ENCODE peak calls at places on chromosomes 7 and 10, in four cellular contexts. H is B cell; Y is CD4-positive, alpha-beta T cell; K is cardiac muscle cell. S is an unnamed sample.

GRCh38 chr10:112361951-112362770 is 11.8 kb upstream of the ACSL5 start:
- DNase-seq in Y (no peak), H (no peak), K (peak), S (no peak)

GRCh38 chr10:128209862-128210214 is 83.6 kb upstream of the MKI67 start:
- DNase-seq in H (no peak), K (no peak), Y (no peak), S (no peak)

GRCh38 chr10:52644678-52645434 is 127.7 kb downstream of the MBL2 start:
- DNase-seq in Y (no peak), H (no peak), K (peak), S (peak)

GRCh38 chr10:62788861-62789467 is 15.6 kb upstream of the ADO start:
- DNase-seq in H (no peak), K (no peak), Y (no peak), S (no peak)

GRCh38 chr7:2224934-2225333 is 7.8 kb downstream of the MAD1L1 start:
- DNase-seq in H (no peak), Y (no peak), K (no peak), S (no peak)

GRCh38 chr7:48285365-48285764 is 114.1 kb downstream of the ABCA13 start:
- DNase-seq in Y (no peak), H (no peak), K (no peak), S (no peak)

GRCh38 chr10:13990918-13991317 is 339.8 kb downstream of the FRMD4A start:
- DNase-seq in Y (no peak), H (no peak), K (peak), S (no peak)

GRCh38 chr7:2821161-2821841 is 22.8 kb downstream of the GNA12 start:
- DNase-seq in H (peak), K (peak), Y (no peak), S (no peak)

GRCh38 chr10:106189254-106189653 is 975.3 kb downstream of the SORCS1 start:
- DNase-seq in H (no peak), Y (no peak), K (peak), S (peak)

GRCh38 chr10:29948971-29949370 is 110.4 kb downstream of the JCAD start:
- DNase-seq in K (no peak), H (no peak), Y (no peak), S (no peak)

GRCh38 chr7:24227603-24228359 is 56.2 kb upstream of the NPY start:
- DNase-seq in H (peak), Y (peak), K (no peak), S (no peak)

GRCh38 chr7:148472406-148472805 is 118.2 kb upstream of the C7orf33 start:
- DNase-seq in Y (no peak), H (no peak), K (no peak), S (no peak)

GRCh38 chr7:33986456-33986855 is 81.1 kb downstream of the BMPER start:
- DNase-seq in H (no peak), K (no peak), Y (no peak), S (no peak)

GRCh38 chr7:77338883-77339629 is 77.1 kb downstream of the GSAP start:
- DNase-seq in Y (no peak), H (no peak), K (peak), S (no peak)

GRCh38 chr7:50182734-50183133 is 89.7 kb upstream of the ZPBP start:
- DNase-seq in Y (no peak), H (no peak), K (no peak), S (no peak)

GRCh38 chr10:23829556-23829955 is 379.4 kb upstream of the KIAA1217 start:
- DNase-seq in K (no peak), H (no peak), Y (no peak), S (no peak)

GRCh38 chr7:137850586-137850985 is 3.8 kb upstream of the DGKI start:
- DNase-seq in H (no peak), K (no peak), Y (no peak), S (no peak)

GRCh38 chr10:103933557-103934121 is 15.7 kb upstream of the STN1 start:
- DNase-seq in Y (no peak), H (no peak), K (no peak), S (no peak)

GRCh38 chr7:22671177-22671879 is 55.7 kb upstream of the IL6 start:
- DNase-seq in H (no peak), Y (no peak), K (no peak), S (no peak)

GRCh38 chr7:132115758-132116157 is 460.5 kb downstream of the PLXNA4 start:
- DNase-seq in H (no peak), Y (no peak), K (no peak), S (no peak)

GRCh38 chr7:111083423-111083822 is 7.5 kb upstream of the LRRN3 start:
- DNase-seq in Y (no peak), H (peak), K (peak), S (no peak)

GRCh38 chr10:8006274-8006999 is 48.1 kb upstream of the GATA3 start:
- DNase-seq in Y (no peak), K (no peak), H (no peak), S (no peak)

GRCh38 chr7:55513849-55514248 is 58.5 kb downstream of the VOPP1 start:
- DNase-seq in H (no peak), Y (no peak), K (no peak), S (no peak)

GRCh38 chr7:157090485-157091165 is 48.1 kb upstream of the UBE3C start:
- DNase-seq in H (no peak), Y (no peak), K (no peak), S (no peak)

GRCh38 chr7:84183741-84184140 is 10.8 kb downstream of the SEMA3A start:
- DNase-seq in K (no peak), Y (no peak), H (no peak), S (no peak)

GRCh38 chr10:54091237-54091636 is 709.8 kb downstream of the PCDH15 start:
- DNase-seq in K (no peak), Y (no peak), H (no peak), S (no peak)

GRCh38 chr7:81929386-81929785 is 159.5 kb upstream of the HGF start:
- DNase-seq in H (no peak), Y (no peak), K (peak), S (no peak)

GRCh38 chr10:93204494-93205485 is 131.1 kb downstream of the CYP26A1 start:
- DNase-seq in K (no peak), Y (no peak), H (no peak), S (no peak)

GRCh38 chr10:77927343-77928256 is 1.0 kb upstream of the DLG5 start:
- DNase-seq in H (no peak), Y (no peak), K (no peak), S (no peak)

GRCh38 chr7:17129218-17129617 is 169.2 kb upstream of the AHR start:
- DNase-seq in K (no peak), H (no peak), Y (no peak), S (no peak)

GRCh38 chr7:156795415-156795814 is 97.6 kb downstream of the LMBR1 start:
- DNase-seq in K (no peak), Y (no peak), H (no peak), S (no peak)

GRCh38 chr7:126806614-126807013 is 446.1 kb downstream of the GRM8 start:
- DNase-seq in H (no peak), Y (no peak), K (no peak), S (no peak)

GRCh38 chr10:116732546-116732945 is 9.8 kb downstream of the HSPA12A start:
- DNase-seq in H (no peak), K (no peak), Y (no peak), S (no peak)

GRCh38 chr7:122430710-122431109 is 126.2 kb upstream of the FEZF1 start:
- DNase-seq in Y (no peak), H (no peak), K (peak), S (no peak)

GRCh38 chr10:30531751-30532530 is 97.6 kb downstream of the LYZL2 start:
- DNase-seq in Y (no peak), K (no peak), H (no peak), S (no peak)

GRCh38 chr10:110963162-110963561 is 43.8 kb downstream of the SHOC2 start:
- DNase-seq in K (no peak), Y (no peak), H (no peak), S (no peak)
- TF ChIP-seq CTCF in K (no peak), Y (no peak), H (no peak), S (no peak)

GRCh38 chr10:117896517-117896916 is 150.2 kb downstream of the RAB11FIP2 start:
- DNase-seq in H (no peak), Y (no peak), K (no peak), S (no peak)
- TF ChIP-seq CTCF in H (no peak), Y (no peak), K (no peak), S (no peak)

GRCh38 chr7:66804001-66804400 is 63.5 kb downstream of the RABGEF1 start:
- DNase-seq in Y (no peak), K (peak), H (no peak), S (no peak)
- TF ChIP-seq CTCF in Y (no peak), K (no peak), H (no peak), S (no peak)

DNA sequence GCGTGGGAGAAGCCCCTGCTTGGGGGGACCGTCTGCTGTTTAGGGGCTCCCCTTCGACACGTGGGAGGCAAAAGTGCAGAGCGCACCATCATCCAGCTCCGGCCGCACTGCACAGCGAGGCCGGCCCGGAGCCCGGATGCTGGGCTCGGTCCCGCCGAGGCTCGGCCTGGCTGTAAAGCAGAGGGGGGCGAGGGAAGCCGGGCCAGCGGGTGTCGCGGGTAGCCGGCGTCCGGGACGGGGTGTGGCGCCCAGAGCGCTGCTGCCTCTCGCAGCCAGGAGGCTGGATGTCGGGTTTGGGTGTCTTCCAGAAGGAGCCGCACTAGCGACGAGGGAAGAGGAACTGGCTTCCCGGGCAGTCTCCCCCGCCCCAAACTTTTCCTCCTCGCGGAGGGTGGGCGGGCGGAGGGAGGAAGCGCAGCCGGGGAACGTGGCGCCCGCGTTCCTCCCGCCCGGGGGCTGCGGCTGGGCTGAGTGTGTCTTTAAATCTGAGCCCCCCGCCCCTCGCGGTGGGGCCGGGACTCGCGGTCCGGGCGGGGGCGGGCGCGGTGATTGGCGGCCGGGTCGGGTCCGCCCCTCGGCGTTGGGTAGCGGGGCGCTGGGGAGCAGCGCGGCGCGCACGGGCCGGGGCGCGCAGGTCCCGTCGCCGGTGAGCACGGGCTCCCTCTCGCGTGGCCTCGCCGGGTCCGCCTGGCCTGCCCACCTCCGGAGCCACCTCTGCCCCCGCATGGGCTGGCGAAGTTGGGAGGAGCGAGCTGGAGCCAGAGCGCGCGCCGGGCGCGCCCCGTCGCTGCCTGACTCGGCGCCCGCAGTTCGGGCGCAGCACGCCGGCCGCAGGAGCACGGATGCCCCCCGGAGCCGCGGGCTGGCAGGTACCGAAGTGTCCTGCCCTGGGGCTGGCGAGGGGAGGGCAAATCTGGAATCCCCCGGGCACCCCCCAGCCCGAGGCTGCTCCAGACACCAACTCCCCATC is at the start of gene PALD1:
- DNase-seq in K (peak), Y (no peak), H (no peak), S (peak)
- TF ChIP-seq CTCF in K (no peak), Y (no peak), H (peak), S (peak)

GRCh38 chr10:129662386-129662785 is 195.3 kb downstream of the MGMT start:
- DNase-seq in Y (no peak), K (no peak), H (no peak), S (no peak)
- TF ChIP-seq CTCF in Y (no peak), K (no peak), H (no peak), S (peak)

GRCh38 chr10:10777279-10777678 is 240.4 kb upstream of the CELF2 start:
- DNase-seq in K (no peak), Y (no peak), H (no peak), S (no peak)
- TF ChIP-seq CTCF in K (no peak), Y (no peak), H (no peak), S (no peak)

DNA sequence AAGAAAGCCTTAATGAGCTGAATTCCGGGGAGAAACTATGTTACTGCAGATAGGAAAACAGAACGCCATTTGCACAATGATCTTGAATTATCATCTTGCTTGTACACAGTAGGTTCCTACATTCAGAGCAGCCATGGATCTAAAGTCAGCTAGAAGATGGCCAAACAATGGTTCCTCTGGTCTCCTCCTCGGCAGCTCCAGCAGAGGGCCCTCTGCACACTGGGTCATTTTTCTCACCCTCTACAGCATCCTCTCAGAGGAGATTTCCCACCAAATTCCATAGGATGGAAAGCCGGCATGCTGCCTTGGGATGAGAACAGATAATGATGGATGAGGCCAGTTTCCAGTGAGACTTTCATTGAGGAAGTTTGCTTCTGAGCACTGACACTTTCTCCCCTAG is 308.5 kb upstream of the NFE2L3 start:
- DNase-seq in Y (no peak), H (no peak), K (no peak), S (no peak)
- TF ChIP-seq CTCF in Y (no peak), H (no peak), K (no peak), S (no peak)

DNA sequence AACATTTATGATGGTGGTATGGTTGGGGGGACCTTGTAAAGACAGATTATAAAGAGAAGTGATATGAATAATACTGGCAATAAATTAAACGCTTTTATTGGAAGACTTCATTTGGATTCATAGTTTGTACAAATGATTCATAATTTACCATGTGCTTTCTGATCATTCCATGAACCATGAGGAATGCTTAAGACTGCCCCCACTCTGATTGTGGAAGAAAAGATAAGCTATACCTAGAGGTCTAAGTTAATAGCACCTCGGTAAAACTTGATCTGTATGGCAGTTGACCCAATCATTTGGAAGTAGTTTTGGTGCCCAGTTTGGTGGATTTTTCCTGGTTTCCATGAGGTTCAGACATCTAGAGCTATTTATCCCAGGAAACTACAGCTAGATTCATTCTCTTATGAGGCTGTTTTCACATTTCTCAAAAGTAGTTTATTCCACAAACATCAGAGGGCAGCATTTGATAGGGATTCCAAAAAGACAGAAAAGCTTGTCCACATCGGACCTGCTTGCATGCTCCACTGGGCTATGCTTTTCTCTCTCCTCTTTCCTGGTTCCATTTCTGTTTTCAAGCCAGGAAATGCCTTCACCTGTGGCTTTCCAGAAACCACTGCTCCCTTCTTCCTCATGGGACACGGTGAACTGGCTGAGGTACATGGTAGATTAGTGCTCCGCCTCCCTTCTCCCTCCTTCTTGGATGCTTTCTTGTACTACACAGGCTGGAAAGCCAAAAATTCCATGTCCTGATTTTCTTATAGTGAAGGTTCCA is 29.2 kb downstream of the TFAM start:
- DNase-seq in Y (no peak), K (peak), H (no peak), S (no peak)
- TF ChIP-seq CTCF in Y (no peak), K (peak), H (no peak), S (no peak)

GRCh38 chr10:33154590-33154989 is 179.9 kb downstream of the NRP1 start:
- DNase-seq in Y (no peak), H (no peak), K (peak), S (no peak)

GRCh38 chr10:33153968-33154327 is 180.5 kb downstream of the NRP1 start:
- DNase-seq in Y (no peak), K (no peak), H (no peak), S (no peak)

GRCh38 chr10:33153266-33153967 is 181.1 kb downstream of the NRP1 start:
- DNase-seq in K (no peak), H (no peak), Y (no peak), S (no peak)

GRCh38 chr10:33157108-33157507 is 177.4 kb downstream of the NRP1 start:
- DNase-seq in H (no peak), Y (no peak), K (peak), S (no peak)

DNA sequence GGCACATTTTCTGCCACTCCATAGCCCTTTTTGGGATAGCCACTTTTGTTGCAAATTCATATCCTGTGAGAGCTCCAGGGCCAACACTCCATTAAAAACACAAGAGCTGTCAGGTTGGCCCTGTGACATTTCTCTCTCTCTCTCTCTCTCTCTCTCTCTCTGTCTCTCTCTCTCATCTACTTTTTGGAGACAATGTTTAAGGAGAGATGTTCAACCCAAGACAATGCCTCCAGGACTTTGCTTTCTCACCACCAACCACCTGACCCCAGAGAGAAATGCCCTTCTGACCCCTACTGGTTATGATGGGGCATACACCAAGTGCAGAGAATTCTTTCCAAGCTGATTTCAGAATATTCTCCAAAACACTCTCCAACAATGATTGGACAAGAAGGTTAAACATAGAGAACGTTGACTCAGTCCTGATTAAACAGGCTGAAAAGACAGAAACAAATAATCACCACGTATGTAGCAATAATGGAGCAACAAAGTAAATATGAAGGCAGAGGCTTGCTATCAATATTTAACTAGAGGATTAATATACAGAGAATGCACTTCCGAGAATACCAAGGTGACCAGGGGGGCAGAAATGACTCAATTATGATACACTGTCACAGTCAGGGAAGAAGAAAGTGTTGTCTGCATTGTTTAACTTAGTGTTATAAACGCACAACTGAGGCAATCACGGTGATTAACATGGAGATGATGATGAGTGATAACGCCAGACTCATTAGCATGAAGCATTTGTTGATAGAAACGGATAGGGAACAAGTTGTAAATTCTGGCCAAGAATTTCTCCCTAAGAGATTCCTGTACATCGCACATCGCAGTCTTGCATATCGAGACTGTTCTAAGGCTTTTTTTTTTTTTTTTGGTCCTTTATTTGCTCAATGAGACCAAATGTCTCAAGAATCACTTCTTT is 178.5 kb downstream of the NRP1 start:
- DNase-seq in H (no peak), Y (no peak), K (peak), S (no peak)
- TF ChIP-seq CTCF in H (peak), Y (peak), K (peak), S (peak)

GRCh38 chr7:12069757-12070156 is 141.3 kb upstream of the TMEM106B start:
- DNase-seq in Y (no peak), K (no peak), H (no peak), S (no peak)
- TF ChIP-seq CTCF in Y (no peak), K (no peak), H (no peak), S (no peak)

S was measured in neural crest cell.